ENCODE peak calls at places on chromosomes 11 and 22, in four cellular contexts. Z, O, I and M are unnamed samples.

GRCh38 chr11:26028294-26028954 is 303.5 kb upstream of the ANO3 start:
- DNase-seq in Z (peak; percentile 57), O (no peak), I (no peak), M (no peak)

GRCh38 chr11:12792590-12792989 is 118.4 kb downstream of the TEAD1 start:
- DNase-seq in Z (peak; percentile 80), O (no peak), I (no peak), M (no peak)

GRCh38 chr11:75031771-75032549 is 43.2 kb downstream of the NEU3 start:
- DNase-seq in Z (peak; percentile 82), O (peak; percentile 65), I (peak; percentile 81), M (peak; percentile 88)

GRCh38 chr11:110376711-110377324 is 52.9 kb upstream of the FDX1 start:
- DNase-seq in Z (peak; percentile 82), O (peak; percentile 13), I (peak; percentile 44), M (peak; percentile 83)

GRCh38 chr11:6604081-6604626 is 580 bp downstream of the ILK start:
- DNase-seq in Z (peak; percentile 82), O (peak; percentile 65), I (peak; percentile 69), M (peak; percentile 71)

GRCh38 chr22:19940536-19941364 is 822 bp upstream of the COMT start:
- DNase-seq in Z (peak; percentile 36), O (no peak), I (no peak), M (no peak)

GRCh38 chr22:37970864-37971263 is 13.5 kb downstream of the SOX10 start:
- DNase-seq in Z (no peak), O (no peak), I (no peak), M (no peak)

GRCh38 chr11:75268626-75269366 is 28.2 kb downstream of the TPBGL start:
- DNase-seq in Z (no peak), O (no peak), I (no peak), M (no peak)

GRCh38 chr11:61102667-61103491 is 590 bp downstream of the CD5 start:
- DNase-seq in Z (no peak), O (no peak), I (no peak), M (no peak)

GRCh38 chr11:130573767-130574166 is 125.3 kb downstream of the ADAMTS15 start:
- DNase-seq in Z (no peak), O (no peak), I (no peak), M (no peak)

DNA sequence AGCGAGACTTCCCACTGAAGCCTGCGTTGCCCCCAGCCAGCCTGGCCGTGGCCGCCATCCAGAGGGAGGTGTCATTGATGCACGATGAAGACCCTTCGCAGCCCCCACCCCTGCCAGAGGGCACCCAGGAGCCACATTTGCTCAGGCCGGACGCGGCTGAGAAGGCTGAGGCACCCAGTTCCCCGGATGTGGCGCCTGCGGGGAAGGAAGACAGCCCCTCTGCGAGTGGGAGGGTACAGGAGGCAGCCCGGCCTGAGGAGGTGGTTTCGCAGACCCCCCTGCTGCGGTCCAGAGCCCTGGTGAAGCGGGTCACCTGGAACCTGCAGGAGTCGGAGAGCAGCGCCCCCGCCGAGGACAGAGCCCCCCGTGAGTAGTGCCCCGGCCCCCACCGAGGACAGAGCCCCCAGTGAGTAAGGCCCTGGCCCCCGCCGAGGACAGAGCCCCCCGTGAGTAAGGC is 6.4 kb downstream of the IRF7 start:
- DNase-seq in Z (no peak), O (no peak), I (no peak), M (no peak)
- H3K4me3 ChIP-seq in Z (no peak overlapping the region), O (no peak overlapping the region), I (no peak overlapping the region), M (no peak overlapping the region)

GRCh38 chr11:67120456-67120855 is 1.4 kb downstream of the KDM2A start:
- DNase-seq in Z (peak; percentile 25), O (no peak), I (no peak), M (no peak)
- H3K27ac ChIP-seq in Z (peak overlapping the region; percentile 64), O (peak overlapping the region; percentile 56), I (peak overlapping the region; percentile 76), M (no peak overlapping the region)

GRCh38 chr22:26658161-26658560 is 773 bp downstream of the MIAT start:
- DNase-seq in Z (peak; percentile 11), O (no peak), I (no peak), M (no peak)

GRCh38 chr22:26660961-26661578 is 3.7 kb downstream of the MIAT start:
- DNase-seq in Z (no peak), O (no peak), I (no peak), M (no peak)

GRCh38 chr22:26656896-26657851 is at the start of gene MIAT:
- DNase-seq in Z (peak; percentile 64), O (peak; percentile 79), I (peak; percentile 49), M (no peak)

GRCh38 chr22:26662160-26662559 is 4.8 kb downstream of the MIAT start:
- DNase-seq in Z (no peak), O (no peak), I (no peak), M (no peak)

GRCh38 chr22:26658671-26659478 is 1.5 kb downstream of the MIAT start:
- DNase-seq in Z (peak; percentile 93), O (peak; percentile 87), I (peak; percentile 59), M (no peak)
- H3K4me3 ChIP-seq in Z (peak overlapping the region; percentile 59), O (peak overlapping the region; percentile 96), I (peak overlapping the region; percentile 40), M (peak overlapping the region; percentile 33)

GRCh38 chr11:70296681-70297080 is 26.2 kb downstream of the PPFIA1 start:
- DNase-seq in Z (no peak), O (no peak), I (no peak), M (no peak)

GRCh38 chr11:70301191-70301590 is 30.7 kb downstream of the PPFIA1 start:
- DNase-seq in Z (no peak), O (no peak), I (no peak), M (no peak)

GRCh38 chr11:70299636-70300035 is 29.1 kb downstream of the PPFIA1 start:
- DNase-seq in Z (no peak), O (no peak), I (no peak), M (no peak)

GRCh38 chr11:70297341-70297740 is 26.9 kb downstream of the PPFIA1 start:
- DNase-seq in Z (peak; percentile 27), O (no peak), I (no peak), M (no peak)

GRCh38 chr11:70298243-70298915 is 27.9 kb downstream of the PPFIA1 start:
- DNase-seq in Z (peak; percentile 5), O (no peak), I (no peak), M (no peak)
- H3K27ac ChIP-seq in Z (no peak overlapping the region), O (no peak overlapping the region), I (no peak overlapping the region), M (no peak overlapping the region)

DNA sequence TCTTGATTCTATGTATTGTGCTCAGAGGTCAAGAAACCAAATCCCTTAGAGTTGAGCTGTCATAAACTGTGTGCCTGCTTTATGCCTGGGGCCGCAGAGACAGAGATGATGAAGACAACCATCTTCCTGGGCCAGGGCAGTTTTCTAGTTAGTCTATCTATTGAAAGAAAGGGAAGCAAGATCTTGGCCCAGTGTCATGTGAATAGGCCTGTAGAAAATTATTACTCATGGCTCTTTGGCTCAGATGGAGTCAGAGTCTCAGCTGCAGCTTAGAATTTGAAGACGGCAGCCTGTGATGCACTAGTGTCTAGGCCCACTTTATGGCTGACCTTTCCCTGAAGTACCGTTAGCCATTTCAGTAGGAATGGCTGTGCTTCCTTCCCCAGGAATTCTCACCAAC is 112.0 kb downstream of the DBX1 start:
- DNase-seq in Z (peak; percentile 80), O (no peak), I (no peak), M (no peak)
- H3K4me3 ChIP-seq in Z (no peak overlapping the region), O (no peak overlapping the region), I (no peak overlapping the region), M (no peak overlapping the region)